ENCODE peak calls at places on chromosome 21, in six cellular contexts. H is effector memory CD8-positive, alpha-beta T cell; L is CD8-positive, alpha-beta T cell; F is activated CD4-positive, alpha-beta T cell treated with anti-CD3 and anti-CD28 coated beads for 4 hours; T is nephron progenitor cell; B is mesothelial cell of epicardium. X is an unnamed sample.

GRCh38 chr21:26437326-26438009 is 135.6 kb downstream of the CYYR1 start:
- DNase-seq in L (no peak), T (no peak), F (no peak), B (no peak), H (no peak), X (no peak)

GRCh38 chr21:35381743-35382310 is 332.7 kb upstream of the RUNX1 start:
- DNase-seq in B (no peak), T (no peak), L (no peak), F (no peak), H (no peak), X (no peak)

GRCh38 chr21:41593784-41594138 is 85.8 kb upstream of the TMPRSS2 start:
- DNase-seq in F (no peak), H (no peak), T (no peak), B (no peak), L (no peak), X (no peak)

GRCh38 chr21:33268736-33269441 is 2.7 kb downstream of the IL10RB start:
- DNase-seq in B (no peak), L (no peak), T (no peak), F (peak), H (no peak), X (peak)

GRCh38 chr21:36465481-36465880 is 14.4 kb downstream of the CLDN14 start:
- DNase-seq in H (no peak), F (no peak), L (no peak), B (no peak), T (no peak), X (no peak)

GRCh38 chr21:45102391-45102932 is 28.1 kb downstream of the ADARB1 start:
- DNase-seq in F (no peak), T (no peak), B (no peak), L (no peak), H (no peak), X (no peak)

GRCh38 chr21:15063821-15064575 is 802 bp downstream of the NRIP1 start:
- DNase-seq in T (peak), L (no peak), F (no peak), H (no peak), B (peak), X (peak)

GRCh38 chr21:15001773-15002647 is 62.8 kb downstream of the NRIP1 start:
- DNase-seq in F (no peak), B (no peak), L (no peak), H (no peak), T (no peak), X (no peak)

GRCh38 chr21:25879203-25879602 is 144.4 kb downstream of the GABPA start:
- DNase-seq in T (no peak), F (no peak), L (no peak), H (no peak), B (no peak), X (no peak)